ENCODE peak calls at places on chromosomes 7 and 10, in four cellular contexts. J, X, R and E are unnamed samples.

GRCh38 chr10:15624405-15625191 is 95.1 kb downstream of the ITGA8 start:
- DNase-seq in X (no peak), J (no peak), R (no peak), E (no peak)

GRCh38 chr7:150450491-150450992 is at the start of gene GIMAP8:
- DNase-seq in X (peak; percentile 37), J (no peak), R (no peak), E (no peak)

GRCh38 chr10:21135396-21135973 is 238.4 kb upstream of the NEBL start:
- DNase-seq in X (no peak), J (no peak), R (no peak), E (no peak)

GRCh38 chr10:60282771-60283353 is 106.8 kb downstream of the ANK3 start:
- DNase-seq in R (peak; percentile 58), J (no peak), X (no peak), E (peak; percentile 47)

GRCh38 chr7:39453743-39454355 is 112.4 kb upstream of the YAE1 start:
- DNase-seq in J (peak; percentile 64), R (peak; percentile 56), X (peak; percentile 6), E (no peak)

GRCh38 chr7:70595741-70596574 is 536.0 kb upstream of the GALNT17 start:
- DNase-seq in X (no peak), J (peak; percentile 61), R (peak; percentile 42), E (peak; percentile 65)

GRCh38 chr10:21675157-21675796 is 141.2 kb downstream of the MLLT10 start:
- DNase-seq in R (peak; percentile 13), J (peak; percentile 14), X (no peak), E (no peak)

GRCh38 chr10:132627736-132628512 is 90.3 kb downstream of the INPP5A start:
- DNase-seq in X (no peak), J (no peak), R (no peak), E (peak; percentile 36)

GRCh38 chr7:144022169-144022568 is 22.0 kb downstream of the OR6B1 start:
- DNase-seq in J (no peak), X (no peak), R (no peak), E (no peak)

GRCh38 chr7:112081778-112082177 is 124.4 kb downstream of the DOCK4 start:
- DNase-seq in X (no peak), J (no peak), R (no peak), E (no peak)

GRCh38 chr7:143046334-143046935 is 5.7 kb upstream of the OR6V1 start:
- DNase-seq in R (no peak), J (no peak), X (no peak), E (no peak)

GRCh38 chr10:89327803-89328441 is at the start of gene IFIT3:
- DNase-seq in R (peak; percentile 67), J (no peak), X (no peak), E (no peak)

GRCh38 chr10:4780782-4781181 is 45.2 kb upstream of the AKR1E2 start:
- DNase-seq in X (no peak), R (peak; percentile 48), J (peak; percentile 4), E (no peak)

GRCh38 chr10:94361161-94361794 is 1.5 kb downstream of the NOC3L start:
- DNase-seq in J (no peak), R (peak; percentile 45), X (no peak), E (no peak)

DNA sequence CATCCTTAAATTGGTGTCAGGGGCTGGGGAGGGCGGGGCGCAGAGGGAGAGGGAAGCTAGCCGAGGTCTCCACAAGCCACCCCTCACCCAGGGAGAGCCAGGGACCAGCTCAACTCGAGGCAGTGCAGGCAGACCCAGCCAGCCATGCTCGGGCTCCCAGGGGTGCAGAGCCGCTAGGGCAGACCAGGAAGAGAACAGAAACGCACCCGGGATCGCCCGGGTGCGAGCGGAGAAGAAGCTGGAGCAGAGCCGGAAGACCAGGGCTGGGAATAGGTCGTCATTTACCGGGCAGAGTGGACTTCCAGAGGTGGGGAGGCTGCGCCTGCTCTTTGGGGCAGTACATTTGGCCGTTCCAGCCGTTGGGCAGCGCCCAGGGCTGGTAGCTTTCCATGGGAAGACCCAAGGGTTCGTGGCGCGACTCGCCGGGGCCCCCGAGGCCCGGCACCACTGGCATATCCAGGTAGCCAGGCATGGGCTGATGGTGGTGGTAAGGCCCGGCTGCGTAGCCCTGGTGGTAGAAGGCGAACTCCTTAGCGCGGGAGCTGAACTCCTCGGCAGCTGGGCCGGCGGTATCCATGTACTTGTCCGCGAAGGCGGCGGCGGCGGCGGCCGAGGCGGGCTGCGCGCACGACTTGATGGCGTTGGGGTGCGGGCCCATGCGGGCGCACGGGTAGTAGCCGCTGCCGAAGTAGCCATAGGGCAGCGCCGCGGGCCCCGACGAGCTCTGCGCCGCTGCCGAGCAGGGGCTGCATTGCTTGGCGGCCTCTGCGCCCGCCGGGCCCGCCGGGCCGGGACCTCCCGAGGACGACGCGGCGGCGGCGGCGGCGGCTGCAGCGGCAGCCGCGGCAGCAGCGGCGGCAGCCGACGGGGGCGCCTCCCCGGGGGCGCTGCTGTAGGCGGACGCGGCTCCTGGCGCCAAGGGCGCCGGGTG is 755 bp downstream of the HOXA13 start:
- DNase-seq in J (peak; percentile 29), R (peak; percentile 24), X (no peak), E (no peak)
- H3K27me3 ChIP-seq in J (peaks cover 90% of the 10 kb centered on the region), R (peaks cover 71% of the 10 kb centered on the region), X (peaks cover 69% of the 10 kb centered on the region), E (peaks cover 42% of the 10 kb centered on the region)

GRCh38 chr10:11329055-11329673 is 282.3 kb downstream of the USP6NL start:
- DNase-seq in J (no peak), R (no peak), X (no peak), E (no peak)
- H3K4me3 ChIP-seq in J (no peak overlapping the region), R (no peak overlapping the region), X (no peak overlapping the region), E (no peak overlapping the region)

GRCh38 chr7:51644216-51644615 is 327.6 kb upstream of the COBL start:
- DNase-seq in X (no peak), J (no peak), R (no peak), E (no peak)
- H3K27me3 ChIP-seq in X (no peaks in the 10 kb centered on the region), J (no peaks in the 10 kb centered on the region), R (no peaks in the 10 kb centered on the region), E (no peaks in the 10 kb centered on the region)

DNA sequence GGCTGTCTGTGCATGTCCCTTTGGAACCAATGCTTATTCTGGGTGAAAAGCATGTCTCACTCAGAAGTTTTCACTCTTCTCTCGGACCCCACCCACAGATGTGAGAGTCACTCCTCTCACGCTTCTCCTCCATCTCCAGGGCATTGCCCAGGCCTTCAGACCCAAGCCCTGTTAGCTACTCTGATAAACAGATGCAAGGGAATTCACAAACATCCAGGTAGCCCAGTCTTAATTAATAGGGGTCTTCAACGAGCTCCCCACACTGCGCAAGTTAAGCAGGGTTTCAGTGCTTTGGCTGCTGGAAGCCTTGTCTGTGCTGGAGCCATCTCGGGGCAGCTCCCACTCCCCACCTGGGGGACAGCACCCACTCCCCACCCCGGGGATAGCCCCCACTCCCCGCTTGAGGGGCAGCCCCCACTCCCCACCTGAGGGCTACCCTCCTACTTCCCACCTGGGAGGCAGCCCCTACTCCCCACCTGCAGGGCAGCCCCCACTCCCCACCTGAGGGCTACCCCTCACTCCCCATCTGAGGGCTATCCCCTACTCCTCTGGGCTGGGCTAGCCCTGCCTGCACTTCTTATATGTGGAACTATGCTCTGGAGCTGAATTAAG is 8.7 kb downstream of the PKD1L1 start:
- DNase-seq in R (no peak), J (no peak), X (no peak), E (no peak)
- H3K4me3 ChIP-seq in R (no peak overlapping the region), J (no peak overlapping the region), X (no peak overlapping the region), E (no peak overlapping the region)

GRCh38 chr7:289209-289755 is 688 bp upstream of the FOXL3 start:
- DNase-seq in R (no peak), X (no peak), J (peak; percentile 5), E (no peak)

GRCh38 chr7:292826-293225 is 2.9 kb downstream of the FOXL3 start:
- DNase-seq in J (no peak), X (no peak), R (no peak), E (no peak)

GRCh38 chr7:290554-291301 is 758 bp downstream of the FOXL3 start:
- DNase-seq in J (no peak), X (no peak), R (no peak), E (no peak)

GRCh38 chr7:289756-290553 is at the start of gene FOXL3:
- DNase-seq in J (no peak), R (no peak), X (no peak), E (no peak)

DNA sequence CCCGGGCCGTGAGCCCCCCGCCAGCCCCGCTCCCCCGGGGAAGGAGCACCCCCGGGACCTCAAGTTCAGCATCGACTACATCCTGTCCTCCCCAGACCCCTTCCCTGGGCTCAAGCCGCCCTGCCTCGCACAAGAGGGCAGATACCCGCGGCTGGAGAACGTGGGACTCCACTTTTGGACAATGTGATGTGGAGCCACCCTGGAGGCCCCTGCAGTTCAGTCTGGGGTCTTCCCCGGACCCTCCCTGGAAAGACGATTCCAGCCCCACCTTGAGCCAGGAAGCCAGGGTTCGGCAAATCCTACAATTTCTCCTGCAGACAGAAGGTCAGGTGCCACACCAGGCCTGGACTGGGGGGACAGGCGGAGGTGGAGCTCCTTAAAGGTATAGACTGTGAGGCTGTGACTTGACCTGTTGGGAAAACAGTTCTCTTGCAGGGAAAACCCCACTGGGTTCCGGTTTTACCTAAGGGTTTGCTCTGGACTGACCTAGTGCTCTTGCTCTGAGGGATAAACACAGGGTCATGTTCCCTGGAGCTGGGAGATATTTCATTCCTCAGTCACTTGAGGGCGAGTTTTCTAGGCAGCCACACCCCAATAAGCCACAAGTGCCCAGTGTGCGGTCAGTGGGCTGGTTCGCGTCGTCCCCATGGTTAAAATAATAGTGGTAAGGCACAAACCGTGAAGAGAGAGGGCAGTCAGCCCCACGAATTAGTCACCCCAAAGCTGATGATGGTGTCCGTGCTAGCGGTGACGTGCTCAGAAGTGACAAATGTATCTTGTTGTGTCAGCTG is 1.5 kb downstream of the FOXL3 start:
- DNase-seq in R (no peak), X (no peak), J (no peak), E (no peak)
- H3K27me3 ChIP-seq in R (peaks cover 42% of the 10 kb centered on the region), X (no peaks in the 10 kb centered on the region), J (peaks cover 56% of the 10 kb centered on the region), E (peaks cover 4% of the 10 kb centered on the region)